ENCODE peak calls at places on chromosome 10, in six cellular contexts. B is HepG2, F is endothelial cell of umbilical vein, E is A549, S is GM12878, H is K562. X is an unnamed sample.

GRCh38 chr10:32888161-32888927 is 69.7 kb downstream of the ITGB1 start:
- DNase-seq in H (no peak), E (no peak), B (no peak), S (no peak), F (no peak), X (no peak)

GRCh38 chr10:112956631-112957350 is 6.7 kb downstream of the TCF7L2 start:
- DNase-seq in S (no peak), E (no peak), F (peak), H (no peak), B (no peak), X (no peak)

GRCh38 chr10:46216836-46217748 is 69.7 kb upstream of the ANTXRL start:
- DNase-seq in E (no peak), B (no peak), S (no peak), F (no peak), H (peak), X (peak)

GRCh38 chr10:3242251-3242650 is 69.7 kb upstream of the PITRM1 start:
- DNase-seq in S (no peak), E (no peak), F (no peak), H (no peak), B (no peak), X (no peak)

GRCh38 chr10:62587011-62587410 is 212.8 kb downstream of the ZNF365 start:
- DNase-seq in F (no peak), H (no peak), S (no peak), B (no peak), E (no peak), X (no peak)

GRCh38 chr10:103512591-103513382 is 19.3 kb downstream of the NEURL1 start:
- DNase-seq in E (no peak), S (no peak), F (no peak), B (peak), H (no peak), X (no peak)

GRCh38 chr10:12391191-12391590 is 41.8 kb downstream of the CAMK1D start:
- DNase-seq in E (no peak), H (no peak), B (no peak), F (peak), S (no peak), X (no peak)

GRCh38 chr10:124520553-124521428 is 59.2 kb downstream of the LHPP start:
- DNase-seq in B (no peak), S (no peak), F (no peak), E (no peak), H (no peak), X (peak)

GRCh38 chr10:100782845-100783244 is 37.5 kb downstream of the PAX2 start:
- DNase-seq in H (no peak), E (no peak), F (no peak), B (no peak), S (no peak), X (no peak)

GRCh38 chr10:72637398-72637857 is 11.5 kb upstream of the MICU1 start:
- DNase-seq in E (peak), B (peak), H (peak), F (peak), S (peak), X (peak)

GRCh38 chr10:69600761-69601330 is 27.6 kb upstream of the NEUROG3 start:
- DNase-seq in S (no peak), B (no peak), H (no peak), F (no peak), E (no peak), X (no peak)

GRCh38 chr10:132364594-132364970 is 32.4 kb upstream of the PWWP2B start:
- DNase-seq in H (no peak), E (no peak), S (no peak), B (no peak), F (no peak), X (peak)

GRCh38 chr10:128870830-128871597 is 596.0 kb upstream of the MGMT start:
- DNase-seq in H (no peak), B (no peak), E (no peak), F (no peak), S (no peak), X (no peak)

GRCh38 chr10:78236416-78237015 is 202.9 kb downstream of the RPS24 start:
- DNase-seq in E (no peak), H (no peak), S (no peak), F (no peak), B (no peak), X (no peak)

GRCh38 chr10:90480466-90480865 is 377.4 kb downstream of the HTR7 start:
- DNase-seq in S (no peak), F (no peak), E (no peak), B (no peak), H (no peak), X (no peak)

GRCh38 chr10:52653510-52653909 is 119.1 kb downstream of the MBL2 start:
- DNase-seq in F (no peak), B (no peak), E (peak), S (no peak), H (no peak), X (no peak)

GRCh38 chr10:116840389-116841075 is 8.8 kb upstream of the ENO4 start:
- DNase-seq in F (no peak), E (no peak), H (no peak), S (no peak), B (no peak), X (no peak)

GRCh38 chr10:30456262-30456661 is 22.3 kb downstream of the MAP3K8 start:
- DNase-seq in F (peak), S (peak), E (no peak), B (no peak), H (no peak), X (peak)

GRCh38 chr10:14839305-14839695 is 1.2 kb downstream of the HSPA14 start:
- DNase-seq in S (no peak), H (peak), E (peak), F (no peak), B (no peak), X (peak)

DNA sequence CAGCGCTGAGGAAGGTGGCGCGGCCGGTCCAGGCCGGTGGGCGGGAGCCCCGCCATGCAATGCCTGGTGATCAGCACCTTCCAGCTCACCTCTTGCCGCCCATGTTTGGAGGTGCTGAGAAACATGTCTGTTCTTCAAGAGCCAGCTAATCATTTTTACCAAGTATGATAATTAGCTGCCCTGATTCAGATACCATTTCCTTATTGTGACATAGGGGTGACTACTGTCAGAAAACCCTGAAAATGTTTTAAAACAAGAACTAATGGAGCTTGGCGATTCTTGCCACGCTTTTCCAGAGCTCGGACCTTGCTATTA is 33.5 kb upstream of the SFTPD start:
- DNase-seq in E (no peak), F (peak), B (no peak), S (no peak), H (no peak), X (peak)
- H3K4me3 ChIP-seq in E (peak), F (no peak), B (peak), S (no peak), H (no peak), X (no peak)

GRCh38 chr10:28495084-28495483 is 37.8 kb upstream of the WAC start:
- DNase-seq in H (no peak), F (no peak), E (no peak), S (no peak), B (no peak), X (no peak)

GRCh38 chr10:28492556-28492955 is 40.4 kb upstream of the WAC start:
- DNase-seq in E (no peak), B (no peak), S (no peak), F (no peak), H (no peak), X (peak)

GRCh38 chr10:28489201-28489600 is 43.7 kb upstream of the WAC start:
- DNase-seq in E (no peak), B (no peak), H (no peak), S (no peak), F (no peak), X (no peak)

GRCh38 chr10:28494420-28494819 is 38.5 kb upstream of the WAC start:
- DNase-seq in E (no peak), H (peak), F (no peak), B (no peak), S (no peak), X (no peak)

DNA sequence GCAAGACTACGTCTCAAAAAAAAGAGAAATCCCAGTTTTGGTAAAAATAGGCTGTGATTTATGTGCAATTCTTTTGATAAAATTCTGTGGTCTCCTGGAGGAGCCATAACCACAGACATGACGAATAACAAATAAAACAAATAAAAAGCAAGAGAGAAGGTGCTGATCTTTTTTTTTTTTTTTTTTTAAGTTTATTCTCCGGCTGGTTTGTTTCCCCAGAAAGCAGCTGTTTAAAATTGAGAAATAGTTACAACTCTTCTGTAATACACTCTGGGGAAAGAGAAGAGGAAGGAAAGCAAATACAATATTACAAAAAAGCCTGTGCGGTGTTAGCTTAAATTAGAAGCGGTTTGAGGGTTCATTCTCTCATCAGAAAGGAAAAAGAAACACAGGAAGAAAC is 40.8 kb upstream of the WAC start:
- DNase-seq in H (no peak), E (no peak), F (no peak), S (no peak), B (no peak), X (peak)
- TF ChIP-seq MYC in H (no peak), E (no peak), F (no peak), S (no peak), B (no peak), X (no peak)

GRCh38 chr10:121927841-121928527 is at the start of gene ATE1:
- DNase-seq in B (peak), S (no peak), F (peak), E (peak), H (peak), X (peak)
- TF ChIP-seq POLR2A in B (peak), S (peak), F (peak), E (peak), H (peak), X (peak)

GRCh38 chr10:18240185-18240882 is 100.1 kb downstream of the CACNB2 start:
- DNase-seq in E (no peak), H (no peak), S (no peak), F (no peak), B (no peak), X (peak)
- H3K4me3 ChIP-seq in E (no peak), H (no peak), S (no peak), F (no peak), B (no peak), X (no peak)

GRCh38 chr10:48447356-48448215 is 141.1 kb downstream of the MAPK8 start:
- DNase-seq in B (no peak), E (no peak), H (no peak), F (no peak), S (no peak), X (no peak)
- TF ChIP-seq MYC in B (no peak), E (no peak), H (no peak), F (no peak), S (no peak), X (no peak)

DNA sequence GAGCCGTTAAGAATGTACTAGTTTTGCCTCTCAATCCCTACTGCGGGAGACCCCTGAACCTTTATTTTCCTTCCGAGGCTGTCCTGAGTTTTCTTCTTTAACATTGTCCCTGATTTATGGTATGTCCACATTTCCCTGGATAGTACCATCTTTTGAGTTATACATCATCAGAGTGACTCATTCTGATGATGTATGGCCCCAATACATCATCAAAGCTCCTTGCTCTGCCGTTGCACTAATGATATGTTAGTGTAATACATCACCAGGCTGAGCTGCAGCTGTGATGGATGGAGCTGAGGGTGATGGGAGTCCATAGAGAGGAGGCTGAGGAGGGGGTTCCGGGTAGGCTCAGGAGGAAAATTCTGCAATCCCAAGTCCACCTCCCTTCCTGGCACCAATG is 986.5 kb downstream of the KCNMA1 start:
- DNase-seq in E (no peak), H (no peak), F (no peak), B (no peak), S (no peak), X (no peak)
- TF ChIP-seq POLR2A in E (no peak), H (no peak), F (no peak), B (no peak), S (no peak), X (no peak)

GRCh38 chr10:35379226-35380137 is 43.2 kb downstream of the CCNY start:
- DNase-seq in S (peak), H (peak), E (no peak), B (no peak), F (peak), X (peak)
- H3K4me3 ChIP-seq in S (peak), H (peak), E (no peak), B (no peak), F (peak), X (no peak)

GRCh38 chr10:93299606-93300353 is 182.4 kb downstream of the MYOF start:
- DNase-seq in S (no peak), E (no peak), F (no peak), H (no peak), B (no peak), X (no peak)

GRCh38 chr10:93299195-93299594 is 182.9 kb downstream of the MYOF start:
- DNase-seq in H (no peak), E (no peak), B (no peak), F (no peak), S (no peak), X (no peak)

GRCh38 chr10:93300981-93301380 is 181.2 kb downstream of the MYOF start:
- DNase-seq in E (no peak), S (no peak), H (no peak), B (no peak), F (no peak), X (no peak)

GRCh38 chr10:93296151-93296550 is 186.0 kb downstream of the MYOF start:
- DNase-seq in S (no peak), E (no peak), F (no peak), B (no peak), H (no peak), X (no peak)

GRCh38 chr10:93300518-93300917 is 181.6 kb downstream of the MYOF start:
- DNase-seq in S (no peak), F (no peak), H (no peak), E (no peak), B (no peak), X (no peak)
- TF ChIP-seq MYC in S (no peak), F (no peak), H (no peak), E (no peak), B (no peak), X (no peak)

GRCh38 chr10:67802767-67803538 is 35.0 kb downstream of the DNAJC12 start:
- DNase-seq in H (no peak), S (no peak), F (no peak), B (peak), E (no peak), X (no peak)
- TF ChIP-seq POLR2A in H (no peak), S (no peak), F (no peak), B (no peak), E (no peak), X (no peak)

DNA sequence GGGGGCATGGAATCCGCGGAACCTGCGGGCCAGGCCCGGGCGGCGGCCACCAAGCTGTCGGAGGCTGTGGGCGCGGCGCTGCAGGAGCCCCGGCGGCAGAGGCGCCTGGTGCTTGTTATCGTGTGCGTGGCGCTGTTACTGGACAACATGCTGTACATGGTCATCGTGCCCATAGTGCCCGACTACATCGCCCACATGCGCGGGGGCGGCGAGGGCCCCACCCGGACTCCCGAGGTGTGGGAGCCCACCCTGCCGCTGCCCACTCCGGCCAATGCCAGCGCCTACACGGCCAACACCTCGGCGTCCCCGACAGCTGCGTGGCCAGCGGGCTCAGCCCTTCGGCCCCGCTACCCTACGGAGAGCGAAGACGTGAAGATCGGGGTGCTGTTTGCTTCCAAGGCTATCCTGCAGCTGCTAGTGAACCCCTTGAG is 640 bp downstream of the SLC18A3 start:
- DNase-seq in E (no peak), S (no peak), B (no peak), F (no peak), H (no peak), X (no peak)
- H3K4me3 ChIP-seq in E (no peak), S (no peak), B (no peak), F (no peak), H (no peak), X (no peak)

X was measured in NB4.